ENCODE peak calls at places on chromosomes 16 and 17, in ten cellular contexts. K is NCI-H2081; M is HT1080; V is activated gamma-delta T cell treated with Interleukin-2 at 50 U/mL for 16 hours; O is effector memory CD8-positive, alpha-beta T cell; Y is mesothelial cell of epicardium; Q is effector CD4-positive, alpha-beta T cell; U is iris pigment epithelial cell; P is non-pigmented ciliary epithelial cell; B is activated T-cell treated with anti-CD3 and anti-CD28 coated beads, Interleukin-2, amount 50 U/mL, for 4 hours. T is an unnamed sample.

GRCh38 chr16:31301708-31302400 is 42.1 kb downstream of the ITGAM start:
- DNase-seq in V (no peak), O (no peak), K (no peak), P (no peak), Q (no peak), B (no peak), Y (no peak), U (peak), M (peak), T (no peak)

GRCh38 chr16:70161350-70161749 is 12.2 kb upstream of the CLEC18C start:
- DNase-seq in Q (no peak), Y (no peak), B (no peak), U (no peak), O (no peak), V (no peak), M (peak), K (no peak), P (no peak), T (no peak)

GRCh38 chr16:88633684-88634140 is 4.7 kb upstream of the IL17C start:
- DNase-seq in M (no peak), Y (no peak), P (no peak), U (peak), O (peak), B (peak), V (peak), K (no peak), Q (peak), T (no peak)

GRCh38 chr17:31095239-31096105 is 695 bp downstream of the NF1 start:
- DNase-seq in B (peak), P (no peak), O (peak), K (peak), M (peak), Q (peak), U (peak), Y (peak), V (peak), T (no peak)

GRCh38 chr16:64238576-64238975 is 883.3 kb downstream of the CDH11 start:
- DNase-seq in Y (no peak), B (no peak), V (no peak), K (no peak), Q (no peak), O (no peak), P (no peak), M (peak), U (no peak), T (no peak)

GRCh38 chr16:87842209-87842869 is 27.0 kb downstream of the SLC7A5 start:
- DNase-seq in Y (no peak), V (no peak), Q (no peak), U (no peak), P (no peak), M (no peak), B (no peak), O (no peak), K (no peak), T (no peak)

GRCh38 chr17:40515491-40516041 is 14.1 kb upstream of the TNS4 start:
- DNase-seq in K (no peak), P (no peak), Q (no peak), Y (no peak), U (no peak), M (no peak), V (peak), B (no peak), O (peak), T (no peak)

GRCh38 chr17:9324864-9325263 is 250.8 kb downstream of the STX8 start:
- DNase-seq in B (no peak), K (no peak), P (no peak), U (peak), M (no peak), Y (no peak), Q (no peak), V (no peak), O (no peak), T (no peak)

GRCh38 chr17:7844292-7845154 is 10.3 kb upstream of the TMEM88 start:
- DNase-seq in O (peak), P (peak), U (peak), Q (peak), K (peak), B (peak), Y (peak), V (peak), M (peak), T (peak)

GRCh38 chr16:10525214-10525825 is 55.1 kb downstream of the EMP2 start:
- DNase-seq in U (no peak), B (no peak), O (no peak), Q (no peak), P (no peak), V (no peak), Y (no peak), K (no peak), M (no peak), T (no peak)

GRCh38 chr17:56700919-56701420 is 107.5 kb downstream of the NOG start:
- DNase-seq in K (no peak), Y (no peak), Q (no peak), U (peak), B (no peak), O (no peak), M (no peak), V (no peak), P (no peak), T (no peak)

GRCh38 chr16:12764813-12765212 is 38.9 kb downstream of the CPPED1 start:
- DNase-seq in K (no peak), B (no peak), M (no peak), U (no peak), O (no peak), Q (no peak), V (no peak), Y (no peak), P (no peak), T (no peak)

GRCh38 chr17:82889496-82890338 is 49.9 kb upstream of the ZNF750 start:
- DNase-seq in O (no peak), P (no peak), Q (no peak), M (no peak), B (no peak), K (no peak), Y (no peak), U (no peak), V (no peak), T (no peak)

GRCh38 chr16:65254144-65254543 is 132.3 kb upstream of the CDH11 start:
- DNase-seq in P (no peak), Q (no peak), U (no peak), B (no peak), Y (no peak), O (no peak), K (no peak), M (no peak), V (no peak), T (no peak)

GRCh38 chr17:42484304-42484703 is 25.6 kb downstream of the ATP6V0A1 start:
- DNase-seq in Y (no peak), K (no peak), U (no peak), M (no peak), O (peak), V (peak), P (no peak), Q (peak), B (peak), T (no peak)

GRCh38 chr17:81000631-81001357 is 9.2 kb downstream of the CHMP6 start:
- DNase-seq in O (no peak), B (no peak), M (no peak), Y (no peak), K (no peak), V (no peak), U (no peak), P (no peak), Q (no peak), T (no peak)

GRCh38 chr16:81445926-81446317 is 1.3 kb downstream of the CMIP start:
- DNase-seq in Y (no peak), V (no peak), B (no peak), M (no peak), P (no peak), Q (no peak), K (no peak), U (no peak), O (no peak), T (no peak)

GRCh38 chr16:56355786-56356275 is 69.5 kb downstream of the AMFR start:
- DNase-seq in O (no peak), M (no peak), Y (peak), B (peak), P (no peak), Q (no peak), K (no peak), U (no peak), V (peak), T (no peak)

GRCh38 chr16:57128787-57129389 is 36.5 kb downstream of the CPNE2 start:
- DNase-seq in M (no peak), Y (no peak), U (no peak), V (peak), P (no peak), O (peak), B (peak), K (no peak), Q (peak), T (no peak)

GRCh38 chr17:5672141-5672540 is 87.8 kb upstream of the NLRP1 start:
- DNase-seq in Y (no peak), U (no peak), P (no peak), O (no peak), M (no peak), K (no peak), B (no peak), V (no peak), Q (no peak), T (no peak)

GRCh38 chr16:85750827-85751641 is at the start of gene C16orf74:
- DNase-seq in B (no peak), P (no peak), K (no peak), V (no peak), U (peak), Y (peak), O (no peak), Q (no peak), M (peak), T (peak)

GRCh38 chr16:974606-975312 is 4.0 kb upstream of the LMF1 start:
- DNase-seq in K (no peak), P (no peak), Y (no peak), O (no peak), M (no peak), Q (no peak), U (no peak), V (no peak), B (no peak), T (no peak)

T was measured in NCI-H1930.